ENCODE peak calls at places on chromosomes 3 and 15, in eight cellular contexts. X is fibroblast of pulmonary artery, S is NCI-H460, D is epithelial cell of esophagus, P is mucosa of descending colon, W is GDM1, N is pancreas, L is GM13977. R is an unnamed sample.

GRCh38 chr3:23575697-23576096 is 230.1 kb upstream of the UBE2E1 start:
- DNase-seq in W (no peak), S (peak; percentile 16), P (no peak), N (no peak), D (peak; percentile 53), X (peak; percentile 45), L (no peak), R (no peak)

GRCh38 chr3:88807471-88808090 is 299.8 kb upstream of the EPHA3 start:
- DNase-seq in L (no peak), X (peak; percentile 52), N (no peak), P (no peak), S (no peak), W (no peak), D (peak; percentile 81), R (no peak)

GRCh38 chr15:74620636-74621545 is 5.3 kb downstream of the CLK3 start:
- DNase-seq in L (peak; percentile 85), D (peak; percentile 84), N (peak; percentile 71), P (peak; percentile 78), W (peak; percentile 38), X (peak; percentile 76), S (peak; percentile 85), R (peak; percentile 64)

GRCh38 chr3:44184319-44184953 is 57.2 kb upstream of the TOPAZ1 start:
- DNase-seq in N (no peak), S (no peak), W (no peak), D (no peak), L (no peak), P (no peak), X (no peak), R (no peak)

GRCh38 chr15:43911235-43911661 is 84.4 kb downstream of the WDR76 start:
- DNase-seq in N (no peak), P (no peak), S (no peak), W (no peak), L (no peak), D (peak; percentile 73), X (peak; percentile 97), R (no peak)

GRCh38 chr3:119145500-119146167 is at the start of gene TEX55:
- DNase-seq in N (peak; percentile 26), X (peak; percentile 66), L (peak; percentile 58), D (peak; percentile 73), S (peak; percentile 20), W (no peak), P (no peak), R (no peak)

GRCh38 chr3:107825556-107825955 is 265.3 kb downstream of the CD47 start:
- DNase-seq in L (no peak), S (no peak), P (no peak), D (no peak), X (no peak), W (no peak), N (no peak), R (no peak)

GRCh38 chr3:62238431-62238830 is 134.9 kb downstream of the FEZF2 start:
- DNase-seq in X (no peak), P (no peak), W (no peak), D (no peak), S (no peak), L (no peak), N (no peak), R (no peak)

GRCh38 chr3:143567823-143568222 is 280.4 kb downstream of the SLC9A9 start:
- DNase-seq in X (no peak), S (no peak), P (no peak), W (no peak), N (no peak), D (no peak), L (no peak), R (no peak)

R was measured in activated naive CD8-positive, alpha-beta T cell treated with anti-CD3 and anti-CD28 coated beads, Interleukin-2, amount 50 U/mL, for 16 hours.